ENCODE peak calls at places on chromosomes 6 and 20, in four cellular contexts. N is stimulated activated CD8-positive, alpha-beta memory T cell treated with anti-CD3 and anti-CD28 coated beads, Interleukin-7, amount 100 ng/mL, for 1 hour; R is HFFc6; D is lower lobe of right lung. L is an unnamed sample.

GRCh38 chr20:20292472-20292871 is 75.4 kb upstream of the INSM1 start:
- DNase-seq in N (no peak), R (no peak), D (no peak), L (no peak)

GRCh38 chr6:26216886-26217713 is 129.9 kb downstream of the HFE start:
- DNase-seq in N (no peak), R (peak), D (peak), L (no peak)

GRCh38 chr6:37175332-37176267 is 5.6 kb downstream of the PIM1 start:
- DNase-seq in N (no peak), R (no peak), D (no peak), L (no peak)

GRCh38 chr6:150599199-150600002 is at the start of gene PLEKHG1:
- DNase-seq in N (peak), R (no peak), D (peak), L (no peak)

GRCh38 chr20:46330072-46330763 is 21.9 kb upstream of the CDH22 start:
- DNase-seq in N (no peak), R (no peak), D (no peak), L (no peak)

GRCh38 chr6:167699141-167700036 is 127.3 kb upstream of the AFDN start:
- DNase-seq in N (no peak), R (no peak), D (peak), L (no peak)

GRCh38 chr6:47138046-47138445 is 95.9 kb upstream of the ADGRF1 start:
- DNase-seq in N (no peak), R (no peak), D (no peak), L (no peak)

GRCh38 chr6:168851460-168852103 is 402.1 kb downstream of the THBS2 start:
- DNase-seq in N (no peak), R (peak), D (no peak), L (no peak)

GRCh38 chr6:162964703-162965140 is 236.9 kb downstream of the PACRG start:
- DNase-seq in N (no peak), R (peak), D (no peak), L (no peak)

GRCh38 chr6:158080849-158081656 is 87.0 kb downstream of the SERAC1 start:
- DNase-seq in N (no peak), R (no peak), D (no peak), L (no peak)

GRCh38 chr6:146770965-146771735 is 172.4 kb downstream of the ADGB start:
- DNase-seq in N (peak), R (no peak), D (peak), L (no peak)

GRCh38 chr6:6577736-6578135 is 10.8 kb upstream of the LY86 start:
- DNase-seq in N (no peak), R (no peak), D (no peak), L (no peak)

GRCh38 chr6:137791281-137792159 is 75.5 kb upstream of the TNFAIP3 start:
- DNase-seq in N (no peak), R (no peak), D (no peak), L (no peak)

GRCh38 chr6:16318538-16318937 is 80.2 kb downstream of the GMPR start:
- DNase-seq in N (no peak), R (peak), D (no peak), L (no peak)

GRCh38 chr6:158559895-158560786 is at the start of gene TMEM181:
- DNase-seq in N (peak), R (peak), D (peak), L (no peak)

GRCh38 chr6:38034269-38034914 is 214.9 kb downstream of the ZFAND3 start:
- DNase-seq in N (no peak), R (peak), D (no peak), L (peak)

GRCh38 chr6:75283907-75284284 is 696 bp downstream of the TMEM30A start:
- DNase-seq in N (no peak), R (no peak), D (no peak), L (no peak)

L was measured in LNCaP clone FGC.